ENCODE peak calls at places on chromosomes 2 and 18, in seven cellular contexts. W is K562, K is endothelial cell of umbilical vein, E is breast epithelium, Q is HCT116, J is transverse colon, Z is HL-60. L is an unnamed sample.
A peak's percentile ranks its signal among the peaks of the same experiment; 100 is the strongest.

GRCh38 chr2:85551698-85552678 is 9.3 kb downstream of the GGCX start:
- DNase-seq in Z (peak; percentile 69), Q (peak; percentile 72), W (peak; percentile 88), K (peak; percentile 86), E (peak; percentile 84), J (peak; percentile 91), L (no peak)

GRCh38 chr2:28449489-28450395 is 46.1 kb upstream of the PLB1 start:
- DNase-seq in J (no peak), E (no peak), Z (no peak), W (peak; percentile 60), Q (peak; percentile 21), K (peak; percentile 54), L (no peak)

GRCh38 chr18:42183746-42184145 is 228.7 kb downstream of the PIK3C3 start:
- DNase-seq in Q (no peak), W (no peak), Z (no peak), E (no peak), J (no peak), K (no peak), L (no peak)

GRCh38 chr18:78984941-78985784 is 5.5 kb downstream of the SALL3 start:
- DNase-seq in E (no peak), K (no peak), W (peak; percentile 4), Z (no peak), Q (no peak), J (no peak), L (no peak)

GRCh38 chr2:11073251-11073650 is 82.0 kb upstream of the SLC66A3 start:
- DNase-seq in Z (no peak), K (peak; percentile 30), J (peak; percentile 52), E (no peak), W (peak; percentile 73), Q (peak; percentile 54), L (no peak)

GRCh38 chr2:85695121-85695520 is 963 bp downstream of the GNLY start:
- DNase-seq in J (no peak), W (no peak), Z (no peak), E (no peak), Q (no peak), K (no peak), L (no peak)

GRCh38 chr2:206936006-206936405 is 3.3 kb upstream of the CPO start:
- DNase-seq in J (no peak), Q (no peak), E (no peak), K (no peak), Z (no peak), W (no peak), L (no peak)

GRCh38 chr2:195658541-195658890 is 1.5 kb downstream of the SLC39A10 start:
- DNase-seq in Z (no peak), W (peak; percentile 80), Q (no peak), K (peak; percentile 85), J (no peak), E (no peak), L (peak; percentile 34)

GRCh38 chr18:6414723-6415362 is at the start of gene L3MBTL4:
- DNase-seq in J (peak; percentile 58), Q (no peak), E (no peak), Z (no peak), K (no peak), W (no peak), L (no peak)

GRCh38 chr18:63067939-63068338 is 251.6 kb downstream of the BCL2 start:
- DNase-seq in E (no peak), K (no peak), Q (no peak), Z (no peak), J (no peak), W (no peak), L (no peak)

GRCh38 chr2:12755384-12755783 is 38.6 kb downstream of the TRIB2 start:
- DNase-seq in E (no peak), W (no peak), J (no peak), Q (no peak), K (peak; percentile 11), Z (no peak), L (no peak)

GRCh38 chr2:12761109-12761508 is 44.4 kb downstream of the TRIB2 start:
- DNase-seq in E (no peak), Z (no peak), K (no peak), W (no peak), J (no peak), Q (no peak), L (no peak)

GRCh38 chr2:12762976-12763375 is 46.2 kb downstream of the TRIB2 start:
- DNase-seq in E (no peak), J (no peak), Q (no peak), Z (no peak), K (no peak), W (no peak), L (no peak)

GRCh38 chr2:12762337-12762736 is 45.6 kb downstream of the TRIB2 start:
- DNase-seq in Q (no peak), Z (no peak), J (no peak), K (no peak), E (no peak), W (no peak), L (no peak)

GRCh38 chr2:12759248-12759647 is 42.5 kb downstream of the TRIB2 start:
- DNase-seq in Q (no peak), Z (no peak), K (peak; percentile 42), E (no peak), W (no peak), J (no peak), L (no peak)
- TF ChIP-seq POLR2AphosphoS5 in Q (no peak), Z (no peak), K (no peak), E (no peak), W (no peak), J (peak; percentile 50), L (no peak)

DNA sequence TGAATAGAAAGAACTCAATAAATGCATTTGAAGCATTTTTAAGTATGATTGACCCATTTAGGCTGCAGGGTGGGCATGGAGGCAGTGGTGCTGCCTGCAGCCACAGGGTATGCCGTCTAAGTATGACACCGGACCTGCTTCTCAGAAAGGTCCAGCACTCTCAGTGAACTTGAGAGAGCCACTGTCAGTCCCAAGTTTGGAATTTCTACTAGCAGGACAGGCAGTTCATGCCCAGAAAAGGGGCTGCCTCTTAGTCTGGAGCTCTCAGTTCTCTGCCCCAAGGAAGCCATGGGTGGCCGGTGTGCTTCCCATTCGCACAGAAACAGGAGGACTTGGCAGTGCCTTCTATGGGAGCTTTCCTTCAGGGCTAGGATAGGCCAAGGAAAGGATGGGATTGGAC is 24.0 kb upstream of the MYCN start:
- DNase-seq in E (no peak), K (no peak), W (no peak), J (no peak), Q (no peak), Z (no peak), L (no peak)
- H3K4me3 ChIP-seq in E (no peak overlapping the region), K (no peak overlapping the region), W (no peak overlapping the region), J (no peak overlapping the region), Q (no peak overlapping the region), Z (no peak overlapping the region), L (no peak overlapping the region)

GRCh38 chr2:148812306-148812705 is 62.7 kb upstream of the KIF5C start:
- DNase-seq in Q (no peak), J (peak; percentile 41), K (peak; percentile 67), Z (no peak), W (no peak), E (no peak), L (no peak)

GRCh38 chr2:148816176-148816575 is 58.9 kb upstream of the KIF5C start:
- DNase-seq in E (no peak), Z (no peak), J (no peak), W (no peak), K (no peak), Q (no peak), L (no peak)

GRCh38 chr2:148813603-148814065 is 61.4 kb upstream of the KIF5C start:
- DNase-seq in Z (no peak), E (no peak), K (no peak), J (peak; percentile 25), Q (no peak), W (peak; percentile 50), L (no peak)

GRCh38 chr2:148814853-148815419 is 60.1 kb upstream of the KIF5C start:
- DNase-seq in J (peak; percentile 20), Q (no peak), W (no peak), E (no peak), Z (no peak), K (no peak), L (no peak)

DNA sequence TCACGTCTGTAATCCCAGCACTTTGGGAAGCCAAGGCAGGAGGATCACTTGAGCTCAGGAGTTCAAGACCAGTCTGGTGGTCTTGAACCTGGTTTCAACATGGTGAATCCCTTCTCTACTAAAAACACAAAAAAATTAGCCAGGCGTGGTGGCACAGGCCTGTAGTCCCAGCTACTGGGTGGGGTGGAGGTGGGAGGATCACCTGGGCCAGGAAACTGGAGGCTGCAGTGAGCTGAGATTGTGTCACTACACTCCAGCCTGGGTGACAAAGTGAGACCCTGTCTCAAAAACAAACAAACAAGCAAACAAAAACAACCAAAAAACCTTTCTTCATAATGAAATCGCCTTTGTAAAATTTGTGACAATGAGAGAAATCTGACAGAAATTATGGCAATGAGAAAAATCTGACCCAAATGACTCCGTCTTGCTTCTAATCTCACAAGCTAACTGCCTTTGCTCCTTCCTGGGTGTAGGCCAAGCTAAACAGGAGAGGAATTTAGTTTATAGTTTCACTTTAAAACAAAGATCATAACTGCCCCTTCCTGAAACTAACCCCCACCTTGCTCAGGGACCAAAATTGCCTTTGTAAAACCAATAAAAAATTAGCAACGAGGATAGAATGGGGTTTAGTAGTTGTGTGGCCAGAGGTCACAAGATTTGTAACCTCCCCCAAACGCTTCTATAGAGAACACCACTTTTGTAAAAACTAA is 60.7 kb upstream of the KIF5C start:
- DNase-seq in K (peak; percentile 29), E (no peak), W (no peak), Z (no peak), Q (no peak), J (peak; percentile 26), L (no peak)
- H3K27ac ChIP-seq in K (no peak overlapping the region), E (peak overlapping the region; percentile 25), W (no peak overlapping the region), Z (no peak overlapping the region), Q (no peak overlapping the region), J (peak overlapping the region; percentile 24), L (no peak overlapping the region)

DNA sequence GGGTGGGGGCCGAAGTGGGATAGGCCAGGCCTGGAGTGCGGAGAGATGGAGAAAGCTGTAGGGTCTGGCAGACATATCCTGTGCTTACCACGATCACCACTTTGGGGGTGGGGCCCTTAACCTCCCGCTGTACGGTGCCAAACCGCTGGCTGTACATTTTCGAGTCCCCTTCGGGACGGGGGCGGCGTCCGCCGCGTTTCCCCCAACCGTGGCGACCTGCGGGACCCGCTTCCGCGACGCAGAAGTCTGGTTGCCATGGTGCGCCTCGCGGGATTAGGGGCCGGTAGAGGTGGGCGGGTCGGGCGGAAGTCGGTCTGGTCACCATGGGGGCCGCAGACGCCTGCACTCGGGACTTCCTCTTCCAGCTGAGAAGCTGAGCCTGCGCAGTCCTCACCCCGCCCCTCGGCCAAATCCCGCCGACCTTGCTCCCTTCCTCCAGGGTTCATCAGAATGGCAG is at the start of gene CFAP53:
- DNase-seq in Z (peak; percentile 91), W (no peak), J (peak; percentile 94), K (peak; percentile 89), E (peak; percentile 86), Q (no peak), L (no peak)
- TF ChIP-seq POLR2AphosphoS5 in Z (peak; percentile 90), W (no peak), J (peak; percentile 63), K (peak; percentile 64), E (no peak), Q (no peak), L (peak; percentile 66)